ENCODE peak calls at places on chromosomes 16 and 17, in four cellular contexts. X, E, K and V are unnamed samples.

GRCh38 chr17:82863941-82864720 is 24.3 kb upstream of the ZNF750 start:
- DNase-seq in X (peak; percentile 54), K (peak; percentile 70), E (peak; percentile 88), V (no peak)

GRCh38 chr16:52363082-52363481 is 183.9 kb downstream of the TOX3 start:
- DNase-seq in K (no peak), X (no peak), E (no peak), V (no peak)

GRCh38 chr17:78532922-78533640 is 44.1 kb downstream of the DNAH17 start:
- DNase-seq in E (peak; percentile 60), K (no peak), X (no peak), V (no peak)

GRCh38 chr16:61214780-61215179 is 821.5 kb downstream of the CDH8 start:
- DNase-seq in X (no peak), K (no peak), E (no peak), V (no peak)

GRCh38 chr16:66091462-66091861 is 275.0 kb upstream of the CDH5 start:
- DNase-seq in K (no peak), E (peak; percentile 58), X (no peak), V (no peak)

GRCh38 chr16:73369841-73370240 is 321.9 kb upstream of the ZFHX3 start:
- DNase-seq in X (no peak), E (no peak), K (no peak), V (no peak)

GRCh38 chr16:53768167-53768566 is 64.2 kb downstream of the FTO start:
- DNase-seq in E (peak; percentile 49), X (peak; percentile 17), K (no peak), V (no peak)

GRCh38 chr16:22797551-22797950 is 16.4 kb upstream of the HS3ST2 start:
- DNase-seq in X (no peak), K (no peak), E (no peak), V (no peak)

GRCh38 chr17:64781394-64781793 is 119.3 kb upstream of the SMURF2 start:
- DNase-seq in X (peak; percentile 51), E (peak; percentile 52), K (peak; percentile 62), V (peak; percentile 50)

GRCh38 chr17:82090549-82091263 is 7.3 kb downstream of the FASN start:
- DNase-seq in K (no peak), X (no peak), E (no peak), V (no peak)

GRCh38 chr17:49054342-49055092 is 57.3 kb downstream of the IGF2BP1 start:
- DNase-seq in K (no peak), E (no peak), X (no peak), V (no peak)

GRCh38 chr17:73402466-73402865 is 90.7 kb upstream of the CDC42EP4 start:
- DNase-seq in K (no peak), X (no peak), E (no peak), V (no peak)
- H2AFZ ChIP-seq in K (no peak overlapping the region), X (no peak overlapping the region), E (no peak overlapping the region), V (no peak overlapping the region)

GRCh38 chr17:9242983-9243382 is 221.7 kb downstream of the NTN1 start:
- DNase-seq in E (no peak), K (no peak), X (no peak), V (no peak)
- H3K27ac ChIP-seq in E (no peak overlapping the region), K (no peak overlapping the region), X (no peak overlapping the region), V (no peak overlapping the region)

GRCh38 chr16:87170310-87170709 is 146.9 kb downstream of the C16orf95 start:
- DNase-seq in X (no peak), K (no peak), E (no peak), V (no peak)
- H3K4me1 ChIP-seq in X (no peaks in the 10 kb centered on the region), K (no peaks in the 10 kb centered on the region), E (peaks cover 6% of the 10 kb centered on the region), V (no peaks in the 10 kb centered on the region)

GRCh38 chr17:28416703-28417311 is 10.8 kb upstream of the SLC46A1 start:
- DNase-seq in X (peak; percentile 77), E (peak; percentile 81), K (peak; percentile 56), V (peak; percentile 82)
- H2AFZ ChIP-seq in X (no peak overlapping the region), E (peak overlapping the region; percentile 64), K (no peak overlapping the region), V (peak overlapping the region; percentile 69)

GRCh38 chr16:29907973-29908372 is 7.7 kb downstream of the ASPHD1 start:
- DNase-seq in K (no peak), E (no peak), X (no peak), V (no peak)
- H3K27ac ChIP-seq in K (no peak overlapping the region), E (no peak overlapping the region), X (no peak overlapping the region), V (no peak overlapping the region)